ENCODE peak calls at places on chromosomes 12 and 14, in four cellular contexts. C, G, B and U are unnamed samples.
A peak's percentile ranks its signal among the peaks of the same experiment; 100 is the strongest.

GRCh38 chr14:59576332-59577294 is at the start of gene CCDC175:
- DNase-seq in C (peak; percentile 74), G (peak; percentile 98), B (peak; percentile 52), U (peak; percentile 88)

GRCh38 chr12:107791465-107792089 is 17.1 kb downstream of the ASCL4 start:
- DNase-seq in C (no peak), G (no peak), B (no peak), U (no peak)

GRCh38 chr14:81466854-81467253 is 66.7 kb upstream of the STON2 start:
- DNase-seq in C (no peak), G (no peak), B (no peak), U (no peak)

GRCh38 chr12:120209851-120210250 is 8.9 kb upstream of the RPLP0 start:
- DNase-seq in C (no peak), G (no peak), B (no peak), U (no peak)

GRCh38 chr12:50060120-50060468 is 2.7 kb downstream of the ASIC1 start:
- DNase-seq in C (no peak), G (no peak), B (no peak), U (no peak)

GRCh38 chr12:4562034-4562657 is at the start of gene DYRK4:
- DNase-seq in C (no peak), G (peak; percentile 95), B (peak; percentile 64), U (peak; percentile 89)

GRCh38 chr14:31964979-31965734 is 111.9 kb upstream of the ARHGAP5 start:
- DNase-seq in C (no peak), G (no peak), B (no peak), U (no peak)

GRCh38 chr12:6264402-6265037 is 46.0 kb upstream of the PLEKHG6 start:
- DNase-seq in C (no peak), G (no peak), B (no peak), U (peak; percentile 49)

GRCh38 chr14:60753264-60754126 is 18.9 kb downstream of the MNAT1 start:
- DNase-seq in C (peak; percentile 20), G (no peak), B (peak; percentile 61), U (peak; percentile 62)

GRCh38 chr12:31961137-31961536 is 1.9 kb downstream of the RESF1 start:
- DNase-seq in C (no peak), G (no peak), B (no peak), U (no peak)
- H3K4me3 ChIP-seq in C (peak overlapping the region; percentile 75), G (peak overlapping the region; percentile 68), B (no peak overlapping the region), U (peak overlapping the region; percentile 82)

GRCh38 chr12:132921685-132922084 is 34.3 kb upstream of the CHFR start:
- DNase-seq in C (no peak), G (no peak), B (no peak), U (no peak)
- TF ChIP-seq CTCF in C (no peak), G (no peak), B (no peak), U (peak; percentile 15)

DNA sequence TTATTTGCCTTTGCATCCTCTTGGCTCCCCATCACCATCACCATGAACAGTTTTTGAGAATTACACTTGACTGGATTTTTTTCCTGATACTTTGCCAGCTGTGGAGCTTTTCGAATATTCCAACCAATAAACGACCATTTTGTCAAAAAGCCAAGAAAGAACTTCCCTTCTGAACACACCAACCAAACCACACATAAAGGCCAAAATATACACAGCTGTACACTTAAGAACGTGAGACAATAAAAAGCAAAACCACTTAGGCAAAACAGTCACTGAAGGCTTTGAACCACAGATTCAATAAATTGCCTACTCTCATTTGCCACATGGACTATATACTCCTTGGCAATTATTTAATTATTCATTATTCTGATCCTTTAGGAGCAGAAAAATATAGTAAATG is 1.1 kb downstream of the C14orf93 start:
- DNase-seq in C (no peak), G (no peak), B (no peak), U (no peak)
- H3K4me3 ChIP-seq in C (no peak overlapping the region), G (no peak overlapping the region), B (no peak overlapping the region), U (no peak overlapping the region)

GRCh38 chr14:77808250-77808649 is 8.3 kb downstream of the ADCK1 start:
- DNase-seq in C (no peak), G (no peak), B (no peak), U (no peak)

GRCh38 chr14:77809011-77809410 is 9.1 kb downstream of the ADCK1 start:
- DNase-seq in C (no peak), G (no peak), B (no peak), U (no peak)

GRCh38 chr14:77805703-77806102 is 5.8 kb downstream of the ADCK1 start:
- DNase-seq in C (no peak), G (no peak), B (no peak), U (no peak)

GRCh38 chr14:77800814-77801213 is 905 bp downstream of the ADCK1 start:
- DNase-seq in C (no peak), G (no peak), B (no peak), U (no peak)

DNA sequence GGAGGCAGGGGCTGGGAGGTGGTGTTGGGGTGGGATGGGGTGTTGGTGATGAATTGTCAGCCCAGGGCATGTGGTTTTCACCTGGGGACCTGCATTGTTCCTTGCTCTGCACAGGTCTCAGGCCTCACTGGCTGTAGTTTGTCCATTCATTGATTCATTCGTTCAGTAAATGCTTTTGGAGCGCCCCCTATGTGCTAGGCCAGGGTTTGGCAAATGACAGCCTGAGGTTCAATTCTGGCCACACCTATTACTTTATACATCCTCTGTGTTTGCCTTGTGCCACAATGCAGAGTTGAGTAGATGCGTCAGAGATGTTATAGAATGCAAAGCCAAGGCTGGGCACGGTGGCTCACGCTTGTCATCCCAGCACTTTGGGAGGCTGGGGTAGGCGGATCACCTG is 4.7 kb downstream of the ADCK1 start:
- DNase-seq in C (no peak), G (no peak), B (no peak), U (peak; percentile 22)
- TF ChIP-seq CTCF in C (no peak), G (peak; percentile 45), B (peak; percentile 2), U (peak; percentile 54)